ENCODE peak calls at places on chromosomes 13 and 19, in eight cellular contexts. One of them, this sample, is unnamed.

GRCh38 chr13:34611678-34612077 is 330.4 kb upstream of the NBEA start:
- DNase-seq in Panc1: no peak
- DNase-seq in upper lobe of left lung: no peak
- DNase-seq in prostate gland: no peak
- DNase-seq in transverse colon: no peak
- DNase-seq in SK-N-SH: no peak
- DNase-seq in HCT116: no peak
- DNase-seq in breast epithelium: no peak
- DNase-seq in this sample: no peak

GRCh38 chr13:52454459-52454824 is 836 bp upstream of the CKAP2 start:
- DNase-seq in Panc1: no peak
- DNase-seq in upper lobe of left lung: no peak
- DNase-seq in prostate gland: peak; percentile 73
- DNase-seq in transverse colon: peak; percentile 53
- DNase-seq in SK-N-SH: peak; percentile 34
- DNase-seq in HCT116: no peak
- DNase-seq in breast epithelium: no peak
- DNase-seq in this sample: no peak

GRCh38 chr13:33003458-33004019 is 12.7 kb upstream of the KL start:
- DNase-seq in Panc1: no peak
- DNase-seq in upper lobe of left lung: no peak
- DNase-seq in prostate gland: no peak
- DNase-seq in transverse colon: no peak
- DNase-seq in SK-N-SH: no peak
- DNase-seq in HCT116: no peak
- DNase-seq in breast epithelium: no peak
- DNase-seq in this sample: no peak

GRCh38 chr19:36169084-36169760 is 17.0 kb upstream of the COX7A1 start:
- DNase-seq in Panc1: no peak
- DNase-seq in upper lobe of left lung: no peak
- DNase-seq in prostate gland: peak; percentile 30
- DNase-seq in transverse colon: peak; percentile 57
- DNase-seq in SK-N-SH: no peak
- DNase-seq in HCT116: no peak
- DNase-seq in breast epithelium: no peak
- DNase-seq in this sample: peak; percentile 3

GRCh38 chr13:32136061-32136460 is 104.5 kb downstream of the FRY start:
- DNase-seq in Panc1: no peak
- DNase-seq in upper lobe of left lung: no peak
- DNase-seq in prostate gland: no peak
- DNase-seq in transverse colon: no peak
- DNase-seq in SK-N-SH: no peak
- DNase-seq in HCT116: no peak
- DNase-seq in breast epithelium: no peak
- DNase-seq in this sample: no peak

GRCh38 chr19:17320435-17320834 is 11.1 kb downstream of the DDA1 start:
- DNase-seq in Panc1: no peak
- DNase-seq in upper lobe of left lung: no peak
- DNase-seq in prostate gland: no peak
- DNase-seq in transverse colon: no peak
- DNase-seq in SK-N-SH: no peak
- DNase-seq in HCT116: no peak
- DNase-seq in breast epithelium: no peak
- DNase-seq in this sample: no peak

GRCh38 chr13:66014757-66015156 is 1215.4 kb downstream of the PCDH9 start:
- DNase-seq in Panc1: no peak
- DNase-seq in upper lobe of left lung: no peak
- DNase-seq in prostate gland: no peak
- DNase-seq in transverse colon: no peak
- DNase-seq in SK-N-SH: no peak
- DNase-seq in HCT116: no peak
- DNase-seq in breast epithelium: no peak
- DNase-seq in this sample: no peak

GRCh38 chr19:15456441-15456840 is 6.7 kb upstream of the WIZ start:
- DNase-seq in Panc1: no peak
- DNase-seq in upper lobe of left lung: peak; percentile 50
- DNase-seq in prostate gland: no peak
- DNase-seq in transverse colon: no peak
- DNase-seq in SK-N-SH: no peak
- DNase-seq in HCT116: no peak
- DNase-seq in breast epithelium: no peak
- DNase-seq in this sample: no peak

GRCh38 chr19:801861-802496 is 4.7 kb downstream of the PTBP1 start:
- DNase-seq in Panc1: no peak
- DNase-seq in upper lobe of left lung: peak; percentile 73
- DNase-seq in prostate gland: peak; percentile 61
- DNase-seq in transverse colon: no peak
- DNase-seq in SK-N-SH: no peak
- DNase-seq in HCT116: no peak
- DNase-seq in breast epithelium: no peak
- DNase-seq in this sample: no peak

GRCh38 chr19:40443930-40444180 is 280 bp downstream of the SERTAD3 start:
- DNase-seq in Panc1: no peak
- DNase-seq in upper lobe of left lung: no peak
- DNase-seq in prostate gland: no peak
- DNase-seq in transverse colon: no peak
- DNase-seq in SK-N-SH: no peak
- DNase-seq in HCT116: no peak
- DNase-seq in breast epithelium: no peak
- DNase-seq in this sample: no peak

GRCh38 chr13:100753391-100753790 is 78.8 kb upstream of the TMTC4 start:
- DNase-seq in Panc1: no peak
- DNase-seq in upper lobe of left lung: no peak
- DNase-seq in prostate gland: no peak
- DNase-seq in transverse colon: no peak
- DNase-seq in SK-N-SH: no peak
- DNase-seq in HCT116: no peak
- DNase-seq in breast epithelium: no peak
- DNase-seq in this sample: no peak

DNA sequence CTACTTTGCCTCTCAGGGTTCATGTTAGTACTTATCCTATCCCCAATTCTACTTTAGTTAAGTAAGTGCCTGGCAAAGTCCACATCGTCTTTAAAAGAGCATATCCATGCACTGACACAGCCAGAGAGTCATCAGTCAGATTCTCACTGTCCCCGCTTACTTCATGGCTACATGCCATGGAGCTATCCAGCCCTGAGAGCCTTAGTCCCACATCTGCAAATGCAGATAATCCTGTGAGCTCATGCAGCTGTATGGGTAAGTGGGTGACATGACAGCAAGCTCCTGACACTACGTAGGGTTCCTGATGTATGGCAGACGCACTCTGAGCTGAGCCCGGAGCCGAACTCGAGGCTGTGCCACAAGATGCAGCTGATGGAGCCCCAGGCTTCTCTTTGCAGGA is 661.5 kb downstream of the LIG4 start:
- DNase-seq in Panc1: no peak
- DNase-seq in upper lobe of left lung: no peak
- DNase-seq in prostate gland: no peak
- DNase-seq in transverse colon: no peak
- DNase-seq in SK-N-SH: peak; percentile 39
- DNase-seq in HCT116: no peak
- DNase-seq in breast epithelium: no peak
- DNase-seq in this sample: no peak
- H3K4me3 ChIP-seq in Panc1: no peak overlapping the region
- H3K4me3 ChIP-seq in upper lobe of left lung: no peak overlapping the region
- H3K4me3 ChIP-seq in prostate gland: no peak overlapping the region
- H3K4me3 ChIP-seq in transverse colon: no peak overlapping the region
- H3K4me3 ChIP-seq in SK-N-SH: no peak overlapping the region
- H3K4me3 ChIP-seq in HCT116: no peak overlapping the region
- H3K4me3 ChIP-seq in breast epithelium: no peak overlapping the region
- H3K4me3 ChIP-seq in this sample: no peak overlapping the region

GRCh38 chr19:3543150-3544053 is 4.4 kb downstream of the TEKTIP1 start:
- DNase-seq in Panc1: no peak
- DNase-seq in upper lobe of left lung: peak; percentile 81
- DNase-seq in prostate gland: no peak
- DNase-seq in transverse colon: no peak
- DNase-seq in SK-N-SH: no peak
- DNase-seq in HCT116: no peak
- DNase-seq in breast epithelium: no peak
- DNase-seq in this sample: no peak

GRCh38 chr19:3544054-3544376 is 5.0 kb downstream of the TEKTIP1 start:
- DNase-seq in Panc1: no peak
- DNase-seq in upper lobe of left lung: peak; percentile 65
- DNase-seq in prostate gland: no peak
- DNase-seq in transverse colon: no peak
- DNase-seq in SK-N-SH: no peak
- DNase-seq in HCT116: no peak
- DNase-seq in breast epithelium: no peak
- DNase-seq in this sample: no peak

GRCh38 chr19:3546119-3546518 is 7.1 kb downstream of the TEKTIP1 start:
- DNase-seq in Panc1: no peak
- DNase-seq in upper lobe of left lung: peak; percentile 83
- DNase-seq in prostate gland: no peak
- DNase-seq in transverse colon: no peak
- DNase-seq in SK-N-SH: no peak
- DNase-seq in HCT116: no peak
- DNase-seq in breast epithelium: no peak
- DNase-seq in this sample: no peak

GRCh38 chr19:3545669-3546034 is 6.7 kb downstream of the TEKTIP1 start:
- DNase-seq in Panc1: no peak
- DNase-seq in upper lobe of left lung: no peak
- DNase-seq in prostate gland: no peak
- DNase-seq in transverse colon: no peak
- DNase-seq in SK-N-SH: no peak
- DNase-seq in HCT116: no peak
- DNase-seq in breast epithelium: no peak
- DNase-seq in this sample: no peak

DNA sequence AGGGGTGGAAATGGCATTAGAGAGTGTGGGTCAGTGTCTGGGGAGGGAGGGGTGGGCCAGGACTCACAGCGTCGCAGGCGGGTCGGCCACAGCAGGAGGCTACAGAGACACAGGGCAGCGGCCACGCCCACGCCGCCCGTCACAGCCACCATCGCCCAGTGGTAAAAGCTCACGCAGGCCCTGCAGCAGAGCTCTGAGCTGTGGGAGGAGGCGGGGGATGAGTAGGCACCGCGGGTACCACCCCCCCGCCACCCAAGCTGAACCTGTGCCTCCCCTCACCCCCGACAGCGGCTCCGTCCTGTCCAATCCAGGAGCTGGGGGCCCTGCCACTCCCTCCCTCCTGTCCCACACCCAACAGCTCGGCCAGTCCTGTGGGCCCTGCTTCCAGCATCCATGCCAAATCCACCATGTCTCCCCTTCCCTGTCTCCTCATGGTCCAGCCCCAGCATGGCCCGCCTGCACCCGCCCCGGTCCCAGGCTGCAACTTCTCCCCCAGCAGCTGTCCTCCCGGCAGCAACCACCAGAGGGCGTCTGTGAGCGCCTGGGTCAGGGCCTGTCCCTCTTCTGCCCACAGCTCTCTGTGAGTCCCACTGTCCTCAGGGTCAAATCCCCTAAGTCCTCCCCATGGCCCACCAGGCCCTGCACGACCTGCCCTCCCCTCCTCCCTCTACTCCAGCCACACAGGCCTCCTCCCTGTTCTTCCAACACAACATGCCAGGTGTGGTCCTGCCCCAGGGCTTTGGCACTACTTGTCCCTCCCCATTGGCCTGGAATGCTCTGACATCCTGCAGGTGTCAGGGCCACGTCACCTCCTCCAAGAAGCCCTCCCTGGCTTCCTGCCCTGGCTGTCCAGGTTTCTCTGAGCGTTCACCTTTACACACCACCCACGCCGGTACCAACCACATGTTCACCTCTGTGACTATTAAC is 6.0 kb downstream of the TEKTIP1 start:
- DNase-seq in Panc1: peak; percentile 39
- DNase-seq in upper lobe of left lung: peak; percentile 94
- DNase-seq in prostate gland: peak; percentile 48
- DNase-seq in transverse colon: peak; percentile 80
- DNase-seq in SK-N-SH: peak; percentile 94
- DNase-seq in HCT116: no peak
- DNase-seq in breast epithelium: no peak
- DNase-seq in this sample: no peak
- TF ChIP-seq POLR2AphosphoS5 in Panc1: no peak
- TF ChIP-seq POLR2AphosphoS5 in upper lobe of left lung: no peak
- TF ChIP-seq POLR2AphosphoS5 in prostate gland: peak; percentile 35
- TF ChIP-seq POLR2AphosphoS5 in transverse colon: no peak
- TF ChIP-seq POLR2AphosphoS5 in SK-N-SH: no peak
- TF ChIP-seq POLR2AphosphoS5 in HCT116: no peak
- TF ChIP-seq POLR2AphosphoS5 in breast epithelium: no peak
- TF ChIP-seq POLR2AphosphoS5 in this sample: no peak

DNA sequence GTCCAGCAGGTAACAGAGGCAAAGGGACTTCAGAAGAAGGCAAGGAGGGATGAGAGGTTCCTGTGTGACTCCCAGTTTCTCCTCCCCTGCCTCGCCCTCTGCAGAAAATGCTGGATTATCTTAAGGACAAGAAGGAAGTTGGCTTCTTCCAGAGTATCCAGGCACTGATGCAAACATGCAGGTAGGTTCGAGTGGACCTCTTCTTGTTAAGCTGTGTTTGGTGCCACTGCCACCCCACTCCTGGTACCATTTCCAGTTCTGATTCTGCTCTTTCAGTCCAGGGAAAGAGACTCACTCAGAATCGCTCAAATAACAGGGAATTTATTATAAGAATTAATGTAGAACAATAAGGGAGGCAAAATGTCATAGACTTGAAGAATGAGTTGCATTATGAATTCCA is 82.5 kb downstream of the MAP4K1 start:
- DNase-seq in Panc1: no peak
- DNase-seq in upper lobe of left lung: no peak
- DNase-seq in prostate gland: no peak
- DNase-seq in transverse colon: no peak
- DNase-seq in SK-N-SH: no peak
- DNase-seq in HCT116: no peak
- DNase-seq in breast epithelium: no peak
- DNase-seq in this sample: no peak
- H3K4me3 ChIP-seq in Panc1: no peak overlapping the region
- H3K4me3 ChIP-seq in upper lobe of left lung: no peak overlapping the region
- H3K4me3 ChIP-seq in prostate gland: no peak overlapping the region
- H3K4me3 ChIP-seq in transverse colon: no peak overlapping the region
- H3K4me3 ChIP-seq in SK-N-SH: no peak overlapping the region
- H3K4me3 ChIP-seq in HCT116: no peak overlapping the region
- H3K4me3 ChIP-seq in breast epithelium: no peak overlapping the region
- H3K4me3 ChIP-seq in this sample: no peak overlapping the region

DNA sequence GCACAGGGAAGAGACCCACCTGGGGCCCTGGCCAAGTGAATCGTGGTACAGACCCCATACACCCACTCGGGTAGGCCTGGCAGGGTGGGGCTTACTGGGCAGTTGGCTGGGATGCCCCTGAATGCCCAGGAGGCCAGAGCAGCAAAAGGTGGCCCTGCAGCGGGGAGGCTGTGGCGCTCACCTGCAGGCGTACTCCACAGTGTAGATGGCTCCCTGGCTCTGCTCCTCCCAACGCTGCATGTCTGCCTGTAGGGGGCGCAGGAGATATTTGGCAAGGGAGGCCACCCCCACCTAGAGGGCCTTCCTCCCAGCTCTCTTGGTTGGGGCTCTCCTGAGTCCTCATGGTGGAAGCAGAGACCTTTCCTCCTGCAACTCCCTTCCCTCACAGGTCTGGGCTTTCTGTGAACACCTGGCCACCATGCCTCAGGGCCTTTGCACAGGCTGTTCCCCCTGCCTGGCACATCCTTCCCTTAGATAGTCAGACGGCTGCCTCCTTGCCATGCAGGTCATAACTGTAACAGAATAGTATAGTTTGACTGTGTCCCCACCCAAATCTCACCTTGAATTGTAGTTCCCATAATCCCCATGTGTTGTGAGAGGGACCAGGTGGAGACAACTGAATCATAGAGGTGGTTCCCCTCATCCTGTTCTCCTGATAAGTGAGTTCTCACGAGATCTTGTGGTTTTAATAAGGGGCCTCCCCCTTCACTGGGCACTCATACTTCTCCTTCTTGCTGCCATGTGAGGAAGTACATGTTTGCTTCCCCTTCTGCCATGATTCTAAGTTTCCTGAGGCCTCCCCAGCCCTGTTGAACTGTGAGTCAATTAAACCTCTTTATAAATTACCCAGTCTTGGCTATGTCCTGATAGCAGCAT is 5.9 kb downstream of the BORCS8 start:
- DNase-seq in Panc1: no peak
- DNase-seq in upper lobe of left lung: no peak
- DNase-seq in prostate gland: no peak
- DNase-seq in transverse colon: peak; percentile 57
- DNase-seq in SK-N-SH: peak; percentile 83
- DNase-seq in HCT116: peak; percentile 50
- DNase-seq in breast epithelium: no peak
- DNase-seq in this sample: no peak
- TF ChIP-seq POLR2AphosphoS5 in Panc1: no peak
- TF ChIP-seq POLR2AphosphoS5 in upper lobe of left lung: no peak
- TF ChIP-seq POLR2AphosphoS5 in prostate gland: no peak
- TF ChIP-seq POLR2AphosphoS5 in transverse colon: no peak
- TF ChIP-seq POLR2AphosphoS5 in SK-N-SH: no peak
- TF ChIP-seq POLR2AphosphoS5 in HCT116: no peak
- TF ChIP-seq POLR2AphosphoS5 in breast epithelium: no peak
- TF ChIP-seq POLR2AphosphoS5 in this sample: no peak

This sample was measured in SK-N-MC.